ENCODE peak calls at places on chromosomes 4 and X, in nine cellular contexts. E, D, W, B, M, J, Z, F and Q are unnamed samples.

GRCh38 chr4:121041307-121042090 is 30.8 kb downstream of the NDNF start:
- DNase-seq in E (no peak), Z (no peak), D (no peak), M (no peak), J (no peak), F (no peak), W (no peak), B (no peak), Q (no peak)

GRCh38 chr4:124018383-124019317 is 622.1 kb downstream of the SPRY1 start:
- DNase-seq in W (peak), D (peak), B (peak), M (no peak), F (no peak), Z (peak), E (peak), J (no peak), Q (no peak)

GRCh38 chrX:48998391-48998790 is 3.7 kb downstream of the GRIPAP1 start:
- DNase-seq in B (no peak), Z (no peak), W (no peak), D (no peak), E (peak), F (no peak), J (no peak), M (peak), Q (no peak)

GRCh38 chrX:69025802-69026301 is 139.4 kb downstream of the PJA1 start:
- DNase-seq in M (peak), W (no peak), F (no peak), D (no peak), Z (no peak), B (no peak), J (no peak), E (no peak), Q (no peak)

GRCh38 chr4:7876096-7876993 is 63.3 kb downstream of the AFAP1 start:
- DNase-seq in M (peak), E (no peak), D (no peak), W (no peak), B (no peak), J (no peak), F (no peak), Z (no peak), Q (no peak)

GRCh38 chrX:79413009-79413408 is 45.9 kb upstream of the ITM2A start:
- DNase-seq in W (no peak), M (peak), D (no peak), E (no peak), B (no peak), J (no peak), Z (no peak), F (no peak), Q (peak)

GRCh38 chrX:44428989-44429627 is 85.6 kb upstream of the EFHC2 start:
- DNase-seq in B (no peak), E (no peak), D (no peak), F (no peak), Z (no peak), J (no peak), W (no peak), M (peak), Q (no peak)

GRCh38 chr4:189304179-189304578 is 636.5 kb upstream of the FRG1 start:
- DNase-seq in W (no peak), F (no peak), D (no peak), M (no peak), J (no peak), B (no peak), Z (no peak), E (no peak), Q (no peak)

GRCh38 chr4:138749303-138749702 is 266.3 kb upstream of the NOCT start:
- DNase-seq in D (no peak), E (no peak), Z (peak), J (no peak), M (no peak), W (no peak), B (no peak), F (no peak), Q (no peak)

GRCh38 chr4:168765726-168766125 is 244.3 kb downstream of the CBR4 start:
- DNase-seq in E (no peak), F (peak), D (peak), Z (no peak), M (peak), W (no peak), J (peak), B (peak), Q (no peak)

GRCh38 chr4:2417765-2418651 is at the start of gene ZFYVE28:
- DNase-seq in J (no peak), E (no peak), Z (no peak), D (peak), W (peak), F (no peak), B (no peak), M (peak), Q (peak)

GRCh38 chrX:40282901-40283674 is 185.3 kb upstream of the BCOR start:
- DNase-seq in Z (no peak), M (no peak), F (no peak), B (no peak), J (no peak), W (no peak), D (no peak), E (peak), Q (no peak)

GRCh38 chr4:112272292-112272691 is 13.4 kb downstream of the TIFA start:
- DNase-seq in D (no peak), Z (no peak), M (no peak), E (no peak), B (no peak), W (no peak), F (no peak), J (no peak), Q (no peak)

GRCh38 chrX:24306430-24306829 is 7.4 kb downstream of the SUPT20HL2 start:
- DNase-seq in W (no peak), M (no peak), B (no peak), J (no peak), E (no peak), Z (no peak), F (no peak), D (no peak), Q (peak)

GRCh38 chr4:177293208-177294018 is 16.3 kb upstream of the NEIL3 start:
- DNase-seq in D (no peak), J (no peak), B (no peak), F (no peak), M (no peak), W (no peak), E (no peak), Z (no peak), Q (no peak)

GRCh38 chr4:88672987-88673386 is 24.6 kb downstream of the NAP1L5 start:
- DNase-seq in F (peak), M (peak), D (no peak), Z (no peak), W (no peak), J (no peak), B (no peak), E (no peak), Q (peak)

GRCh38 chr4:157221895-157222763 is 1.6 kb downstream of the GRIA2 start:
- DNase-seq in Z (no peak), B (no peak), E (no peak), W (peak), D (no peak), F (no peak), J (no peak), M (no peak), Q (no peak)

GRCh38 chr4:36326610-36327009 is 45.2 kb downstream of the DTHD1 start:
- DNase-seq in B (no peak), M (no peak), E (no peak), F (no peak), D (no peak), J (no peak), Z (no peak), W (no peak), Q (no peak)

GRCh38 chrX:107272431-107272921 is 66.1 kb downstream of the DNAAF6 start:
- DNase-seq in J (no peak), B (no peak), F (no peak), E (peak), W (no peak), D (peak), Z (no peak), M (peak), Q (peak)

GRCh38 chrX:23944234-23944633 is 36.4 kb downstream of the CXorf58 start:
- DNase-seq in Z (no peak), B (no peak), D (no peak), W (no peak), M (no peak), F (no peak), J (no peak), E (no peak), Q (no peak)

GRCh38 chr4:149887091-149887490 is 71.4 kb upstream of the IQCM start:
- DNase-seq in J (no peak), F (no peak), M (no peak), Z (no peak), E (no peak), D (no peak), B (no peak), W (no peak), Q (no peak)

GRCh38 chrX:16834811-16835210 is 35.4 kb downstream of the RBBP7 start:
- DNase-seq in E (no peak), W (no peak), D (no peak), J (no peak), F (no peak), Z (no peak), B (no peak), M (no peak), Q (no peak)

GRCh38 chr4:39043697-39044363 is 11.6 kb upstream of the TMEM156 start:
- DNase-seq in J (no peak), D (no peak), W (no peak), E (no peak), M (peak), F (no peak), Z (no peak), B (no peak), Q (no peak)

GRCh38 chr4:109590841-109591357 is 30.9 kb downstream of the MCUB start:
- DNase-seq in E (no peak), J (no peak), F (no peak), D (no peak), W (no peak), M (no peak), B (no peak), Z (no peak), Q (no peak)

GRCh38 chrX:107154787-107155620 is 36.4 kb upstream of the RBM41 start:
- DNase-seq in J (no peak), D (no peak), F (no peak), Z (peak), W (no peak), M (peak), E (no peak), B (no peak), Q (peak)

GRCh38 chr4:11312389-11312788 is 116.3 kb downstream of the HS3ST1 start:
- DNase-seq in M (no peak), D (no peak), F (no peak), E (no peak), B (peak), Z (no peak), W (no peak), J (no peak), Q (no peak)

GRCh38 chrX:38561126-38561868 is at the start of gene TSPAN7:
- DNase-seq in W (peak), M (peak), E (peak), F (peak), B (peak), Z (peak), J (peak), D (peak), Q (peak)
- TF ChIP-seq POLR2A in W (no peak), M (peak), E (no peak), F (no peak), B (peak), Z (peak), J (no peak), D (no peak), Q (no peak)

DNA sequence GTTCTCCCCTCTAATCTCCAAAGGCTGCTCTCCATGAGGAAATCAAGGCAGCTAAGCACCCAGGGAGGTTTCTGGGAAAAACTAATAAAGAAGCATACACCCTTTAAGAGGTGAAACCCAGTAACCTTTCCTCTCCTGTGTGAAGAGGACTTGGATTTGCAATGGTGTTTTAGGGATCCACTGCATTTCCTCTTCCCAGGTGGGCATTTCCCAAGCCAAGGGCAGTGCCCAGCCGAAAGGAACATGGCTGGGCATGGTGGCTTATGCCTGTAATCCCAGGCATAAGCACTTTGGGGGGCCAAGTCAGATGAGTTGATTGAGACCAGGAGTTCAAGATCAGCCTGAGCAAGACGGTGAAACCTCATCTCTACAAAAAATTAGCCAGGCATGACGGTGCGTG is 5.4 kb upstream of the ZNF185 start:
- DNase-seq in J (no peak), B (no peak), D (no peak), Z (no peak), E (no peak), W (no peak), F (no peak), M (no peak), Q (no peak)
- TF ChIP-seq POLR2A in J (no peak), B (no peak), D (no peak), Z (no peak), E (no peak), W (no peak), F (no peak), M (no peak), Q (no peak)

GRCh38 chr4:182400754-182401153 is 157.6 kb downstream of the TENM3 start:
- DNase-seq in B (no peak), E (no peak), Z (no peak), J (no peak), F (no peak), D (no peak), M (no peak), W (no peak), Q (no peak)

GRCh38 chr4:182405087-182405486 is 161.9 kb downstream of the TENM3 start:
- DNase-seq in Z (no peak), M (no peak), F (no peak), J (no peak), B (no peak), W (no peak), E (no peak), D (no peak), Q (no peak)

DNA sequence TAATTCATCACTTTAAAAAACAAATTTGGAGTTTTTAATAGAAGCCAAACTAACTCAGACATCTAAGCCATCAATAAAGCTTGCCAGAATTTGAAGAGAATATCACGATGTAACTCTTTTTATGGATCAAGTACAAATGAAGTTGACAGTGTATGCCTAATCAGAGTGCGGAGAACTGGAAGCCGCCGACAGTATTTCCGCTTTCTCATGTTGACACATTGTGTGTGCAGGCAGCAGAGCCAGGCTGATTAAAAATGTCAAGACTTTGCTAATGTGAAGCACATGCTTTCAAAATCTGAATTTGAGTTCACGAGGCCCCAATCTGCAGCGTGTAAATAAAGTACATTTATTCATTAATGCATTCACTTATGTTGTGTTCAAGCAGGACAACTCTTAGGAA is 161.2 kb downstream of the TENM3 start:
- DNase-seq in B (no peak), M (no peak), E (no peak), W (no peak), Z (no peak), J (no peak), D (no peak), F (no peak), Q (no peak)
- TF ChIP-seq POLR2A in B (no peak), M (no peak), E (no peak), W (no peak), Z (no peak), J (no peak), D (no peak), F (no peak), Q (no peak)

DNA sequence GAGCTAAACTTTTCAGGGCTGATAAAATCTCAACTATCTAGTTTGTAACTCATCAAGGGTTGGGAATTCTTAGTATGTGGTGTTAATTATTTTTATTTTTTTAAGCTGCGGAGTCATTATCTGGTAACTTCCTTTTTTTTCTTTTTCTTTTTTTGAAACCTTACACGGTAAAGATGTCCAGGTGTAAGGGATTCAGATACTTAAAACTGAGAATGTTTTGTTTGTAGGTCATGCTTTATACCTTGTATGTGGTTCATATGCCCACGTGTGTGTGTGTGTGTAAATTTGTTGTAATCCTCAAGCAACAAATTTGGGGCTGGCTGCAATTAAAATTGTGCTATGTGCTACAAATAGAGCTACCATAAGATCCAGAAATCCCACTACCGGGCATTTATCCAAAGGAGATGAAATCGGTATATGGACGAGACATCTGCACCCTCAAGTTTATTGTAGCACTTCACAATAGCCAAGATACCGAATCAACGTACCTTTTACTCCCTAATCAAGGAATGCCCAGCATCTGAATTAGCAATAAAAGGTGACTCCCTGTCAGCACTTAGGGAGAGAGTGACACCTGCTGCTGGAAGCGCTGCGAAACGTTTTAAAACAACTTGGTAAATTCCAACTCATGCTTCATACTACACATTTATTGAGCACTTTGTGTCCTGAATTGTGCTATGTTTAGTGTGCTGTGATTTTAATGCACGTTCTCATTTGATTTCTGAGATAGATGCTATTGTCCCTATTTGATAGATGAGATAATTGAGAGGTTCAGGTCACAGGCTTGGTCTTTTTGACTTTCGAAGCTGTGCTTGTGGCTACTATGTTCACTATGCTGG is 16.1 kb downstream of the MSMO1 start:
- DNase-seq in E (no peak), M (peak), D (no peak), W (no peak), B (no peak), F (no peak), Z (no peak), J (no peak), Q (peak)
- TF ChIP-seq POLR2A in E (no peak), M (no peak), D (no peak), W (no peak), B (no peak), F (no peak), Z (no peak), J (no peak), Q (peak)

DNA sequence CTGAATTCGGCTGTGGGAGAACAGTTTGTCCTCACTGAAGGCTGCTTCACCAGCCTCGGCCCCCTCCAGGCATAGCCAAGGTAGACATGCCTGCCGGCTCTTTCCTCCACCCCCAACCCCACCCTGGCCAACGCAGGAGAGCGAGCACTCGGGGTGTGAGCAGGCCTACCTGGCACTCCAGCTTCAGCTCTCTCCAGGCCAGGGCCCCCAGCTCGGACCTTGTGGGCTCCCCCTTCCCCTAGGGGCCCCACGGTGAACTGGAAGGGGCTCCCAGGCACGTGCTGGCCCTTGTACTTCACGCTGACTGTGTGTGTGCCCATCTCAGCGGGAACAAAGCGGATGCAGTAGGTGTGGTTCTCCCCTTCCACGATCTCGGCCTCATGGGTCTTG is 22.4 kb downstream of the FLNA start:
- DNase-seq in D (no peak), Z (no peak), B (no peak), W (no peak), F (no peak), M (no peak), J (no peak), E (no peak), Q (no peak)
- TF ChIP-seq POLR2A in D (no peak), Z (no peak), B (no peak), W (no peak), F (no peak), M (no peak), J (no peak), E (no peak), Q (no peak)

GRCh38 chr4:102826105-102826889 is 1.1 kb downstream of the UBE2D3 start:
- DNase-seq in Z (no peak), J (no peak), B (no peak), W (no peak), E (no peak), D (no peak), F (no peak), M (no peak), Q (no peak)
- TF ChIP-seq POLR2A in Z (no peak), J (peak), B (no peak), W (no peak), E (peak), D (no peak), F (no peak), M (no peak), Q (no peak)

GRCh38 chr4:76958891-76959290 is 9.3 kb downstream of the SEPTIN11 start:
- DNase-seq in J (no peak), B (no peak), W (no peak), F (no peak), Z (no peak), M (no peak), D (no peak), E (no peak), Q (no peak)
- TF ChIP-seq POLR2A in J (no peak), B (no peak), W (no peak), F (no peak), Z (no peak), M (no peak), D (no peak), E (no peak), Q (no peak)

GRCh38 chr4:73212982-73213730 is 45.4 kb downstream of the ANKRD17 start:
- DNase-seq in F (no peak), Z (no peak), E (no peak), D (no peak), J (no peak), M (no peak), B (no peak), W (no peak), Q (no peak)

GRCh38 chr4:73206236-73206635 is 52.4 kb downstream of the ANKRD17 start:
- DNase-seq in W (no peak), M (no peak), B (no peak), E (no peak), J (no peak), Z (no peak), F (no peak), D (no peak), Q (no peak)

GRCh38 chr4:73213917-73214663 is 44.5 kb downstream of the ANKRD17 start:
- DNase-seq in M (no peak), D (no peak), Z (no peak), F (no peak), B (no peak), J (no peak), E (no peak), W (no peak), Q (no peak)

GRCh38 chr4:73208376-73208775 is 50.2 kb downstream of the ANKRD17 start:
- DNase-seq in B (no peak), M (no peak), D (no peak), J (no peak), W (no peak), Z (no peak), F (no peak), E (no peak), Q (no peak)

DNA sequence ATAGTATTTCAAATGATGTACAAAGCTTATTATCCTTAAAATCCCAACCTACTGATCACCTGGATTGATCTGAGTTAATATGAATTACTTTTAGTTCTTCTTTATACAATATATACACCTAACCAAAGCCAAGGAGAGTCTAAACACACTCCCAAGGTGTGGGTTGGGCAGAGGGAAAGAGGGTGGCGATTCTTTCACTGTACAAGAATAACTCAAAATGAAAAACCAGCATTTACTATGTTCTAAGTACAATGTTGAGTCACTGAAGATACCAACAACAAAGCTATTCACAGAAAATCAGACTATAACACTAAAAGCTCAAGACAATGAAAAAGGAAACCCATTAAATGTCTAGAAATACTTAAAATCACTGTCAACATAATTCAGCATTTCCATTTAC is 46.6 kb downstream of the ANKRD17 start:
- DNase-seq in B (no peak), Z (no peak), M (no peak), J (no peak), D (no peak), W (no peak), F (no peak), E (no peak), Q (no peak)
- TF ChIP-seq POLR2A in B (no peak), Z (no peak), M (no peak), J (no peak), D (no peak), W (no peak), F (no peak), E (no peak), Q (no peak)